ENCODE peak calls at places on chromosomes 6 and 20, in nine cellular contexts. Q is breast epithelium; C is H9; L is OCI-LY7; X is A549; A is prostate gland; G is CD8-positive, alpha-beta T cell; H is GM12878; N is left lung. F is an unnamed sample.
A peak's percentile ranks its signal among the peaks of the same experiment; 100 is the strongest.

GRCh38 chr6:147758305-147758704 is 249.8 kb downstream of the SAMD5 start:
- DNase-seq in Q (no peak), C (no peak), L (no peak), X (no peak), A (no peak), G (no peak), H (no peak), N (no peak), F (no peak)

GRCh38 chr6:107543567-107543966 is 53.6 kb downstream of the SOBP start:
- DNase-seq in Q (no peak), C (no peak), L (no peak), X (no peak), A (no peak), G (no peak), H (no peak), N (no peak), F (no peak)

GRCh38 chr20:15889073-15889923 is 684.0 kb downstream of the KIF16B start:
- DNase-seq in Q (no peak), C (no peak), L (no peak), X (no peak), A (no peak), G (no peak), H (no peak), N (no peak), F (no peak)

GRCh38 chr6:22828179-22829062 is 259.1 kb downstream of the HDGFL1 start:
- DNase-seq in Q (peak; percentile 61), C (peak; percentile 59), L (no peak), X (peak; percentile 72), A (peak; percentile 73), G (no peak), H (no peak), N (peak; percentile 36), F (peak; percentile 61)

GRCh38 chr6:140806431-140806830 is 1326.3 kb upstream of the GJE1 start:
- DNase-seq in Q (no peak), C (no peak), L (no peak), X (no peak), A (no peak), G (no peak), H (no peak), N (no peak), F (no peak)

GRCh38 chr6:71043902-71044301 is 87.0 kb upstream of the B3GAT2 start:
- DNase-seq in Q (no peak), C (no peak), L (no peak), X (no peak), A (no peak), G (no peak), H (no peak), N (peak; percentile 41), F (peak; percentile 35)

GRCh38 chr6:154874684-154875594 is 120.2 kb upstream of the TIAM2 start:
- DNase-seq in Q (no peak), C (peak; percentile 30), L (no peak), X (no peak), A (no peak), G (no peak), H (no peak), N (no peak), F (no peak)

GRCh38 chr6:158817298-158818007 is 1.7 kb downstream of the EZR start:
- DNase-seq in Q (no peak), C (no peak), L (peak; percentile 58), X (no peak), A (peak; percentile 68), G (no peak), H (no peak), N (peak; percentile 60), F (peak; percentile 78)

GRCh38 chr6:133298801-133299200 is 57.6 kb downstream of the EYA4 start:
- DNase-seq in Q (no peak), C (no peak), L (no peak), X (no peak), A (no peak), G (no peak), H (no peak), N (no peak), F (no peak)

GRCh38 chr20:55488593-55488992 is 516.7 kb downstream of the CBLN4 start:
- DNase-seq in Q (no peak), C (no peak), L (no peak), X (no peak), A (no peak), G (no peak), H (no peak), N (no peak), F (no peak)
- TF ChIP-seq CTCF in Q (no peak), C (no peak), L (no peak), X (no peak), A (no peak), G (no peak), H (no peak), N (no peak), F (no peak)

GRCh38 chr6:44062771-44063560 is 64.3 kb downstream of the MRPL14 start:
- DNase-seq in Q (no peak), C (peak; percentile 90), L (peak; percentile 42), X (no peak), A (no peak), G (no peak), H (no peak), N (no peak), F (no peak)

GRCh38 chr6:44060622-44061374 is 66.5 kb downstream of the MRPL14 start:
- DNase-seq in Q (peak; percentile 69), C (no peak), L (no peak), X (no peak), A (no peak), G (no peak), H (no peak), N (no peak), F (no peak)

GRCh38 chr6:44059359-44060342 is 67.6 kb downstream of the MRPL14 start:
- DNase-seq in Q (peak; percentile 60), C (no peak), L (no peak), X (no peak), A (no peak), G (no peak), H (no peak), N (no peak), F (no peak)

GRCh38 chr6:44062105-44062770 is 65.0 kb downstream of the MRPL14 start:
- DNase-seq in Q (no peak), C (no peak), L (no peak), X (no peak), A (no peak), G (no peak), H (no peak), N (no peak), F (no peak)

GRCh38 chr6:44061375-44062104 is 65.7 kb downstream of the MRPL14 start:
- DNase-seq in Q (no peak), C (no peak), L (no peak), X (no peak), A (no peak), G (no peak), H (no peak), N (no peak), F (peak; percentile 51)
- H3K27ac ChIP-seq in Q (peak overlapping the region; percentile 96), C (no peak overlapping the region), L (no peak overlapping the region), X (peak overlapping the region; percentile 98), A (no peak overlapping the region), G (no peak overlapping the region), H (no peak overlapping the region), N (no peak overlapping the region), F (no peak overlapping the region)

DNA sequence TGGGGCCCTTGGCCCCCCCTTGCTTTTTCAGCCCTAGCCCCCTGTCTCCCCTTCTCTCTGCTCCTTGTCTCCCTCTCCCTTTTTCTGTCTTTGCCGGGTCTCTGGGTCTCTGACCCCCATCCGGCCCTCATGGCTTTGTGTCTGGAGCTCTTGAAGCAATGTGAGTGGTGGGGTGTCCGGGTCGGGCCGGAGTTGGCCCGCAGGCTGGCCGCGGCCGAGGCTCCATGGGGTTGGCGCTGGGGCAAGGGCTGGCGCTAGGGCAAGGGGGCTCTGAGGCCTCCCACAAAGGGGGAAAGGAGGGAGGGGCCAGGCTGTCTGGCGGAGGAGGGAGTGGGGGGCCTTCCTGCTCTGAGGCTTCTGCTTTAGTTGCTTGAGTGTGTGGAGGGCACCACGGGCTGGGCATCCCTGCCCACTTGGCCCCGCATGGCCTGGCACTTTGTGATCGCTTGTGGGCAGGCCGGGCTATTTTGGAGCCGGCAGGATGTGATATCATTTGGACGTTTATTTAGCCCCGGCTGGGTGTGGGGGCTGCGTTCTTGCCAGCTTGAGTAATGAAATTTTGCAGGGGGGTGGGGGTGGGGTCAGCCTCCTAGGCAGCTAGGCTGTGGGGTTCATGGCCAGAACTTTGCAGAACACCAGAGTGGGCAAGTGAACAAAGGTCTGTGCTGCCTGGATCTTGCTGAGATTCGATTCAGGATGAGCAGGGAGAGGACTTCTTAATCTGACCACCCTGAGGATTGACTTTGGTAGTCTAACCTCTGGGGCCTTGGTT is 78.7 kb upstream of the MYL9 start:
- DNase-seq in Q (no peak), C (no peak), L (peak; percentile 49), X (no peak), A (peak; percentile 22), G (no peak), H (no peak), N (no peak), F (no peak)
- H3K4me1 ChIP-seq in Q (peaks cover 8% of the 10 kb centered on the region), C (peaks cover 14% of the 10 kb centered on the region), L (peaks cover 58% of the 10 kb centered on the region), X (peaks cover 53% of the 10 kb centered on the region), A (peaks cover 12% of the 10 kb centered on the region), G (peaks cover 62% of the 10 kb centered on the region), H (peaks cover 48% of the 10 kb centered on the region), N (peaks cover 30% of the 10 kb centered on the region), F (peaks cover 13% of the 10 kb centered on the region)

GRCh38 chr6:16712250-16712930 is 48.9 kb downstream of the ATXN1 start:
- DNase-seq in Q (no peak), C (no peak), L (no peak), X (no peak), A (no peak), G (no peak), H (no peak), N (no peak), F (no peak)

GRCh38 chr6:16712931-16713484 is 48.3 kb downstream of the ATXN1 start:
- DNase-seq in Q (no peak), C (no peak), L (no peak), X (no peak), A (peak; percentile 21), G (no peak), H (no peak), N (peak; percentile 68), F (no peak)

GRCh38 chr6:16707101-16707783 is 54.0 kb downstream of the ATXN1 start:
- DNase-seq in Q (no peak), C (no peak), L (no peak), X (no peak), A (no peak), G (no peak), H (no peak), N (no peak), F (no peak)

GRCh38 chr6:16713597-16713996 is 47.7 kb downstream of the ATXN1 start:
- DNase-seq in Q (no peak), C (no peak), L (no peak), X (no peak), A (peak; percentile 65), G (no peak), H (no peak), N (no peak), F (no peak)

DNA sequence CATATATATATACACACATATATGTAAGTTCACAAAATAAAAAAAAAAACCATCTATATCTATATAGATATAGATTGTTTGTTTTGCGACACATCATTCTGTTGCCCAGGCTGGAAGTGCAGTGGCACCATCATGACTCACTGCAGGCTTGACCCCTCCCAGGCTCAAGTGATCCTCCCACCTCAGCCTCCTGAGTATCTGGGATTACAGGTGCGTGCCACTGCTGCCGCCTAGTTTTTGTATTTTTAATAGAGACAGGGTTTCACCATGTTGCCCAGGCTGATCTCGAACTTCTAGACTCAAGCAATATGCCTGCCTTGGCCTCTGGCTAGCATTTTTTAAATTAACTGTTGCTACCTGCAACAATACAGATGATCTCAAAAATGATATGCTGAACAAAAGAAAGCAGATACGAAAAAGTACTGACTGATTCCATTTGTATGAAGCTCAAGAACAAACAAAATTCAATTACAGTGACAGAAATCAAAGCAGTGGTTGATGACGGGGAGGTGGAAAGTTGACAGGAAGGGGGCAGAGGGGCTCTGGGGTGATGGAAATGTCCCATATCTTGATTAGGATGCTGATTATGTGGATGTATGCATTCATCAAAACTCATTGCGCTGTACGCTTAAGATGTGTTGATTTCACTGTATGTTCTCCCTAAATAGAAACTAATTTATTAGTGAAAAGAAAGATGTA is 49.6 kb downstream of the ATXN1 start:
- DNase-seq in Q (no peak), C (no peak), L (no peak), X (no peak), A (no peak), G (no peak), H (no peak), N (no peak), F (peak; percentile 18)
- TF ChIP-seq CTCF in Q (no peak), C (no peak), L (no peak), X (peak; percentile 54), A (no peak), G (no peak), H (no peak), N (no peak), F (no peak)